ENCODE peak calls at places on chromosomes 6 and 20, in ten cellular contexts. One of them, this sample, is unnamed. For H3K4me1 and H3K9me3, the result is how much of the 10 kb centered on the place peaks cover.

GRCh38 chr6:148223424-148223842 is 119.2 kb upstream of the SASH1 start:
- DNase-seq in left lung: no peak
- DNase-seq in fibroblast of lung: peak
- DNase-seq in astrocyte: peak
- DNase-seq in small intestine: no peak
- DNase-seq in OCI-LY7: no peak
- DNase-seq in CD8-positive, alpha-beta T cell: no peak
- DNase-seq in GM23248: peak
- DNase-seq in ascending aorta: no peak
- DNase-seq in breast epithelium: no peak
- DNase-seq in this sample: no peak

GRCh38 chr6:168158280-168158979 is 79.4 kb upstream of the FRMD1 start:
- DNase-seq in left lung: peak
- DNase-seq in fibroblast of lung: peak
- DNase-seq in astrocyte: no peak
- DNase-seq in small intestine: no peak
- DNase-seq in OCI-LY7: no peak
- DNase-seq in CD8-positive, alpha-beta T cell: no peak
- DNase-seq in GM23248: peak
- DNase-seq in ascending aorta: no peak
- DNase-seq in breast epithelium: peak
- DNase-seq in this sample: no peak

GRCh38 chr20:2617099-2617714 is 35.2 kb upstream of the NOP56 start:
- DNase-seq in left lung: no peak
- DNase-seq in fibroblast of lung: no peak
- DNase-seq in astrocyte: no peak
- DNase-seq in small intestine: no peak
- DNase-seq in OCI-LY7: peak
- DNase-seq in CD8-positive, alpha-beta T cell: no peak
- DNase-seq in GM23248: no peak
- DNase-seq in ascending aorta: no peak
- DNase-seq in breast epithelium: no peak
- DNase-seq in this sample: no peak

GRCh38 chr6:144352310-144352709 is 67.2 kb downstream of the UTRN start:
- DNase-seq in left lung: no peak
- DNase-seq in fibroblast of lung: no peak
- DNase-seq in astrocyte: no peak
- DNase-seq in small intestine: no peak
- DNase-seq in OCI-LY7: peak
- DNase-seq in CD8-positive, alpha-beta T cell: no peak
- DNase-seq in GM23248: no peak
- DNase-seq in ascending aorta: no peak
- DNase-seq in breast epithelium: no peak
- DNase-seq in this sample: no peak

GRCh38 chr20:63191400-63191799 is 24.5 kb downstream of the YTHDF1 start:
- DNase-seq in left lung: no peak
- DNase-seq in fibroblast of lung: peak
- DNase-seq in astrocyte: no peak
- DNase-seq in small intestine: peak
- DNase-seq in OCI-LY7: no peak
- DNase-seq in CD8-positive, alpha-beta T cell: no peak
- DNase-seq in GM23248: no peak
- DNase-seq in ascending aorta: no peak
- DNase-seq in breast epithelium: peak
- DNase-seq in this sample: peak

GRCh38 chr6:12474167-12475140 is 184.3 kb downstream of the EDN1 start:
- DNase-seq in left lung: no peak
- DNase-seq in fibroblast of lung: peak
- DNase-seq in astrocyte: peak
- DNase-seq in small intestine: peak
- DNase-seq in OCI-LY7: no peak
- DNase-seq in CD8-positive, alpha-beta T cell: no peak
- DNase-seq in GM23248: peak
- DNase-seq in ascending aorta: no peak
- DNase-seq in breast epithelium: no peak
- DNase-seq in this sample: no peak

GRCh38 chr6:15763827-15764226 is 101.0 kb upstream of the DTNBP1 start:
- DNase-seq in left lung: peak
- DNase-seq in fibroblast of lung: peak
- DNase-seq in astrocyte: peak
- DNase-seq in small intestine: peak
- DNase-seq in OCI-LY7: no peak
- DNase-seq in CD8-positive, alpha-beta T cell: no peak
- DNase-seq in GM23248: peak
- DNase-seq in ascending aorta: no peak
- DNase-seq in breast epithelium: no peak
- DNase-seq in this sample: no peak

GRCh38 chr6:118617350-118617957 is 33.9 kb downstream of the CEP85L start:
- DNase-seq in left lung: no peak
- DNase-seq in fibroblast of lung: no peak
- DNase-seq in astrocyte: no peak
- DNase-seq in small intestine: no peak
- DNase-seq in OCI-LY7: no peak
- DNase-seq in CD8-positive, alpha-beta T cell: no peak
- DNase-seq in GM23248: no peak
- DNase-seq in ascending aorta: no peak
- DNase-seq in breast epithelium: no peak
- DNase-seq in this sample: no peak

GRCh38 chr6:5509106-5509505 is 247.8 kb downstream of the FARS2 start:
- DNase-seq in left lung: no peak
- DNase-seq in fibroblast of lung: no peak
- DNase-seq in astrocyte: no peak
- DNase-seq in small intestine: no peak
- DNase-seq in OCI-LY7: no peak
- DNase-seq in CD8-positive, alpha-beta T cell: no peak
- DNase-seq in GM23248: no peak
- DNase-seq in ascending aorta: no peak
- DNase-seq in breast epithelium: no peak
- DNase-seq in this sample: no peak

GRCh38 chr20:52438326-52438963 is 246.9 kb upstream of the ZFP64 start:
- DNase-seq in left lung: no peak
- DNase-seq in fibroblast of lung: no peak
- DNase-seq in astrocyte: no peak
- DNase-seq in small intestine: no peak
- DNase-seq in OCI-LY7: no peak
- DNase-seq in CD8-positive, alpha-beta T cell: no peak
- DNase-seq in GM23248: no peak
- DNase-seq in ascending aorta: no peak
- DNase-seq in breast epithelium: no peak
- DNase-seq in this sample: no peak

GRCh38 chr6:113591896-113592827 is 265.0 kb upstream of the MARCKS start:
- DNase-seq in left lung: no peak
- DNase-seq in fibroblast of lung: peak
- DNase-seq in astrocyte: no peak
- DNase-seq in small intestine: peak
- DNase-seq in OCI-LY7: no peak
- DNase-seq in CD8-positive, alpha-beta T cell: no peak
- DNase-seq in GM23248: peak
- DNase-seq in ascending aorta: no peak
- DNase-seq in breast epithelium: no peak
- DNase-seq in this sample: no peak

GRCh38 chr20:32582659-32583580 is 2.2 kb downstream of the NOL4L start:
- DNase-seq in left lung: no peak
- DNase-seq in fibroblast of lung: peak
- DNase-seq in astrocyte: no peak
- DNase-seq in small intestine: no peak
- DNase-seq in OCI-LY7: peak
- DNase-seq in CD8-positive, alpha-beta T cell: no peak
- DNase-seq in GM23248: peak
- DNase-seq in ascending aorta: no peak
- DNase-seq in breast epithelium: no peak
- DNase-seq in this sample: peak

GRCh38 chr6:35034411-35035171 is 106.5 kb downstream of the TCP11 start:
- DNase-seq in left lung: peak
- DNase-seq in fibroblast of lung: no peak
- DNase-seq in astrocyte: no peak
- DNase-seq in small intestine: peak
- DNase-seq in OCI-LY7: no peak
- DNase-seq in CD8-positive, alpha-beta T cell: no peak
- DNase-seq in GM23248: peak
- DNase-seq in ascending aorta: no peak
- DNase-seq in breast epithelium: no peak
- DNase-seq in this sample: no peak

GRCh38 chr20:44326391-44327159 is 10.3 kb upstream of the R3HDML start:
- DNase-seq in left lung: no peak
- DNase-seq in fibroblast of lung: no peak
- DNase-seq in astrocyte: no peak
- DNase-seq in small intestine: no peak
- DNase-seq in OCI-LY7: no peak
- DNase-seq in CD8-positive, alpha-beta T cell: no peak
- DNase-seq in GM23248: peak
- DNase-seq in ascending aorta: no peak
- DNase-seq in breast epithelium: no peak
- DNase-seq in this sample: no peak

GRCh38 chr6:107235007-107235406 is 119.7 kb upstream of the BEND3 start:
- DNase-seq in left lung: no peak
- DNase-seq in fibroblast of lung: no peak
- DNase-seq in astrocyte: no peak
- DNase-seq in small intestine: peak
- DNase-seq in OCI-LY7: no peak
- DNase-seq in CD8-positive, alpha-beta T cell: no peak
- DNase-seq in GM23248: no peak
- DNase-seq in ascending aorta: no peak
- DNase-seq in breast epithelium: no peak
- DNase-seq in this sample: no peak

GRCh38 chr6:42279966-42280629 is 62.4 kb upstream of the MRPS10 start:
- DNase-seq in left lung: peak
- DNase-seq in fibroblast of lung: peak
- DNase-seq in astrocyte: peak
- DNase-seq in small intestine: no peak
- DNase-seq in OCI-LY7: no peak
- DNase-seq in CD8-positive, alpha-beta T cell: no peak
- DNase-seq in GM23248: peak
- DNase-seq in ascending aorta: no peak
- DNase-seq in breast epithelium: no peak
- DNase-seq in this sample: no peak

GRCh38 chr20:14919473-14920157 is 582.2 kb upstream of the FLRT3 start:
- DNase-seq in left lung: peak
- DNase-seq in fibroblast of lung: no peak
- DNase-seq in astrocyte: no peak
- DNase-seq in small intestine: peak
- DNase-seq in OCI-LY7: no peak
- DNase-seq in CD8-positive, alpha-beta T cell: no peak
- DNase-seq in GM23248: peak
- DNase-seq in ascending aorta: no peak
- DNase-seq in breast epithelium: no peak
- DNase-seq in this sample: peak

DNA sequence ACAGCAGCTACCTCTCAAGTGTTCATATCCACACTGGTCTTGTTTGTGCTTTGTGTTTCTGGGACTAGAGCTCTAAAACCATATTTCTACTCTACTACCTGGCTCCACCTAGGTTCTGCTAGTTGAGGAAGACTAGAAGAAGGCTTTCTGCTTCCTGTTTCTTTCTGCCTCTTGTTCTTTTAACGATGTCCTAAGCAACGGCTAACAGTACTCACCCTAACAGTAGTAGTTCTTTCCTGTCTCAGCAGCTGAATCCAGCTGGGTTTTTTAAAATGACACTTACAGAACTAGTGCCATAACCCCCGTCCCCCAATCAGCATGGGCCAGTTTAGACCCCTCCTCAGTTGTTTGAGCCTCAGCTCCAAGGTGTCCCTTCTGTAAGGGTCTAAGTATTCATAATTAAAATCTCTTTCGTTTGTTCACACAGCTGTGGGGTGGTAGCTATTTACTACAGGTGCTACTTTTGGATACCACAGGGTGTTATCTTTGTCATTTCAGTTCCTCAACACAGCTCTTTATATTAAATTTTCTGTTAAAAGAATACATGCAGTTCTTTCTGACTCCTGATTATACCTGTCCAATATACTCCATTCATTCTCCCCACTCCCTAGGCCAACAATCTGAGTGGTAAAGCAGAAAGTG is 790.2 kb downstream of the DHX35 start:
- DNase-seq in left lung: no peak
- DNase-seq in fibroblast of lung: no peak
- DNase-seq in astrocyte: no peak
- DNase-seq in small intestine: no peak
- DNase-seq in OCI-LY7: no peak
- DNase-seq in CD8-positive, alpha-beta T cell: no peak
- DNase-seq in GM23248: no peak
- DNase-seq in ascending aorta: no peak
- DNase-seq in breast epithelium: no peak
- DNase-seq in this sample: no peak
- H3K4me3 ChIP-seq in left lung: no peak
- H3K4me3 ChIP-seq in fibroblast of lung: no peak
- H3K4me3 ChIP-seq in astrocyte: no peak
- H3K4me3 ChIP-seq in small intestine: no peak
- H3K4me3 ChIP-seq in OCI-LY7: no peak
- H3K4me3 ChIP-seq in CD8-positive, alpha-beta T cell: no peak
- H3K4me3 ChIP-seq in GM23248: no peak
- H3K4me3 ChIP-seq in ascending aorta: no peak
- H3K4me3 ChIP-seq in breast epithelium: no peak
- H3K4me3 ChIP-seq in this sample: no peak

DNA sequence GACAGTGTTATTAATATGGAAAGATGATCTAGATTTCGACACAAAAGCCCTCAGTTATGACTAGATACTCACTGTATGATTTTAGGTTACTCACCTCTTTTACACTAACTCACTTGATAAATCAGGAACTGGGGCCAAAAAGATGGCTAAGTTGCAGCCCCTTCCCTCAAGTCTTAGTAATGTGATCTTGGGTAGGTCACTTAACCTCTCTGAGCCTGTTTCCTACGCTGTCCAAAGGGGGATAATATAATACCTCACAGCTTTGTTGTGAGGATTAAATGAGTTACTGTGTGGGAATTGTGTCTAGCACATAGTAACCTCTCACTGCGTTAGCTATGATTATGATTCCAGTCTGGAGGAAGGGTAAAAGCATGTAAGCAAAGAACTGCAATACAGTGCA is 1.3 kb downstream of the TTI1 start:
- DNase-seq in left lung: no peak
- DNase-seq in fibroblast of lung: no peak
- DNase-seq in astrocyte: no peak
- DNase-seq in small intestine: no peak
- DNase-seq in OCI-LY7: no peak
- DNase-seq in CD8-positive, alpha-beta T cell: no peak
- DNase-seq in GM23248: no peak
- DNase-seq in ascending aorta: no peak
- DNase-seq in breast epithelium: no peak
- DNase-seq in this sample: no peak
- H3K4me1 ChIP-seq in left lung: under half
- H3K4me1 ChIP-seq in fibroblast of lung: under half
- H3K4me1 ChIP-seq in astrocyte: under half
- H3K4me1 ChIP-seq in small intestine: under half
- H3K4me1 ChIP-seq in OCI-LY7: under half
- H3K4me1 ChIP-seq in CD8-positive, alpha-beta T cell: under half
- H3K4me1 ChIP-seq in GM23248: under half
- H3K4me1 ChIP-seq in ascending aorta: under half
- H3K4me1 ChIP-seq in breast epithelium: under half
- H3K4me1 ChIP-seq in this sample: under half

GRCh38 chr6:84618046-84618752 is 146.2 kb downstream of the TBX18 start:
- DNase-seq in left lung: no peak
- DNase-seq in fibroblast of lung: peak
- DNase-seq in astrocyte: peak
- DNase-seq in small intestine: no peak
- DNase-seq in OCI-LY7: no peak
- DNase-seq in CD8-positive, alpha-beta T cell: no peak
- DNase-seq in GM23248: peak
- DNase-seq in ascending aorta: no peak
- DNase-seq in breast epithelium: no peak
- DNase-seq in this sample: no peak
- H3K9me3 ChIP-seq in left lung: under half
- H3K9me3 ChIP-seq in fibroblast of lung: under half
- H3K9me3 ChIP-seq in astrocyte: under half
- H3K9me3 ChIP-seq in small intestine: under half
- H3K9me3 ChIP-seq in OCI-LY7: under half
- H3K9me3 ChIP-seq in CD8-positive, alpha-beta T cell: under half
- H3K9me3 ChIP-seq in GM23248: under half
- H3K9me3 ChIP-seq in ascending aorta: under half
- H3K9me3 ChIP-seq in breast epithelium: under half
- H3K9me3 ChIP-seq in this sample: under half

GRCh38 chr6:154302111-154302752 is 54.4 kb downstream of the IPCEF1 start:
- DNase-seq in left lung: no peak
- DNase-seq in fibroblast of lung: peak
- DNase-seq in astrocyte: peak
- DNase-seq in small intestine: peak
- DNase-seq in OCI-LY7: peak
- DNase-seq in CD8-positive, alpha-beta T cell: no peak
- DNase-seq in GM23248: peak
- DNase-seq in ascending aorta: no peak
- DNase-seq in breast epithelium: no peak
- DNase-seq in this sample: no peak
- H3K4me3 ChIP-seq in left lung: no peak
- H3K4me3 ChIP-seq in fibroblast of lung: no peak
- H3K4me3 ChIP-seq in astrocyte: no peak
- H3K4me3 ChIP-seq in small intestine: no peak
- H3K4me3 ChIP-seq in OCI-LY7: no peak
- H3K4me3 ChIP-seq in CD8-positive, alpha-beta T cell: no peak
- H3K4me3 ChIP-seq in GM23248: no peak
- H3K4me3 ChIP-seq in ascending aorta: no peak
- H3K4me3 ChIP-seq in breast epithelium: no peak
- H3K4me3 ChIP-seq in this sample: no peak